ENCODE peak calls at places on chromosome 1, in eight cellular contexts. I is left lung, X is kidney tubule cell, G is KBM-7, P is NCI-H774, C is K562, V is RCC 7860, N is astrocyte of the spinal cord. H is an unnamed sample.

GRCh38 chr1:230047114-230047865 is 19.7 kb upstream of the GALNT2 start:
- DNase-seq in I (no peak), N (no peak), X (peak; percentile 59), C (no peak), P (no peak), V (no peak), G (no peak), H (no peak)

GRCh38 chr1:223832637-223832943 is 13.2 kb downstream of the TP53BP2 start:
- DNase-seq in V (no peak), C (no peak), P (no peak), X (no peak), G (no peak), N (no peak), I (no peak), H (no peak)

GRCh38 chr1:3695326-3696217 is 43.3 kb downstream of the TP73 start:
- DNase-seq in P (no peak), C (peak; percentile 85), G (peak; percentile 64), I (no peak), N (no peak), X (peak; percentile 47), V (no peak), H (peak; percentile 14)

GRCh38 chr1:156643266-156644092 is 1.6 kb downstream of the BCAN start:
- DNase-seq in N (no peak), C (no peak), G (peak; percentile 83), I (no peak), X (no peak), V (no peak), P (no peak), H (no peak)

GRCh38 chr1:45458894-45459293 is 32.1 kb downstream of the TESK2 start:
- DNase-seq in G (no peak), V (no peak), N (no peak), I (no peak), C (no peak), P (no peak), X (no peak), H (no peak)

GRCh38 chr1:17211377-17211776 is 6.4 kb downstream of the PADI1 start:
- DNase-seq in P (no peak), I (no peak), N (no peak), G (no peak), V (no peak), C (no peak), X (no peak), H (no peak)

GRCh38 chr1:185315364-185316108 is 1.5 kb downstream of the IVNS1ABP start:
- DNase-seq in P (no peak), V (no peak), G (no peak), I (no peak), C (no peak), X (no peak), N (peak; percentile 22), H (peak; percentile 12)

GRCh38 chr1:227885135-227885647 is 62.5 kb downstream of the WNT9A start:
- DNase-seq in N (no peak), I (no peak), C (no peak), X (no peak), V (no peak), G (no peak), P (no peak), H (no peak)

GRCh38 chr1:220991959-220992704 is 112.9 kb downstream of the HLX start:
- DNase-seq in I (no peak), C (no peak), G (no peak), X (no peak), P (no peak), V (no peak), N (no peak), H (peak; percentile 76)

GRCh38 chr1:246753670-246754535 is 29.7 kb downstream of the SCCPDH start:
- DNase-seq in C (peak; percentile 70), G (peak; percentile 78), I (no peak), V (peak; percentile 52), X (peak; percentile 74), N (peak; percentile 38), P (no peak), H (peak; percentile 73)

GRCh38 chr1:168365719-168366474 is 85.2 kb downstream of the TBX19 start:
- DNase-seq in N (no peak), P (no peak), G (peak; percentile 20), X (peak; percentile 27), I (no peak), V (no peak), C (peak; percentile 71), H (no peak)

GRCh38 chr1:175154595-175155472 is 37.7 kb downstream of the KIAA0040 start:
- DNase-seq in P (peak; percentile 46), G (peak; percentile 80), I (peak; percentile 72), C (peak; percentile 80), X (peak; percentile 57), V (no peak), N (peak; percentile 46), H (peak; percentile 49)

GRCh38 chr1:108953452-108953851 is 9.8 kb downstream of the CLCC1 start:
- DNase-seq in I (no peak), X (no peak), C (no peak), N (no peak), P (no peak), G (no peak), V (no peak), H (no peak)

GRCh38 chr1:99970713-99971255 is 988 bp downstream of the SLC35A3 start:
- DNase-seq in X (peak; percentile 28), P (no peak), N (no peak), C (no peak), V (no peak), G (no peak), I (no peak), H (peak; percentile 17)

GRCh38 chr1:209931141-209931540 is 6.9 kb upstream of the SYT14 start:
- DNase-seq in C (no peak), G (peak; percentile 6), I (no peak), V (no peak), P (no peak), X (no peak), N (no peak), H (no peak)

GRCh38 chr1:168379110-168379860 is 98.6 kb downstream of the TBX19 start:
- DNase-seq in N (no peak), X (peak; percentile 57), C (no peak), G (no peak), V (peak; percentile 51), I (no peak), P (no peak), H (no peak)

GRCh38 chr1:56409112-56409691 is 170.2 kb downstream of the PLPP3 start:
- DNase-seq in G (peak; percentile 24), C (peak; percentile 14), V (no peak), N (no peak), X (peak; percentile 70), I (peak; percentile 53), P (no peak), H (no peak)

GRCh38 chr1:9845914-9846313 is 22.1 kb upstream of the CLSTN1 start:
- DNase-seq in I (peak; percentile 28), C (no peak), N (no peak), P (no peak), G (no peak), X (no peak), V (no peak), H (no peak)

GRCh38 chr1:84347547-84348239 is 46.2 kb downstream of the SAMD13 start:
- DNase-seq in P (no peak), I (no peak), X (no peak), V (no peak), C (no peak), G (no peak), N (peak; percentile 8), H (peak; percentile 4)

GRCh38 chr1:244545511-244545910 is 84.4 kb downstream of the CATSPERE start:
- DNase-seq in X (no peak), G (no peak), N (no peak), V (no peak), C (no peak), P (no peak), I (no peak), H (peak; percentile 51)

GRCh38 chr1:40450491-40451237 is 388 bp downstream of the ZFP69B start:
- DNase-seq in X (peak; percentile 64), G (peak; percentile 11), N (peak; percentile 76), C (peak; percentile 71), P (no peak), I (peak; percentile 36), V (peak; percentile 59), H (peak; percentile 48)

GRCh38 chr1:156638596-156638995 is 3.3 kb upstream of the BCAN start:
- DNase-seq in G (no peak), I (no peak), X (no peak), V (no peak), N (no peak), P (no peak), C (no peak), H (no peak)

GRCh38 chr1:219109424-219110018 is 64.2 kb upstream of the LYPLAL1 start:
- DNase-seq in G (no peak), P (no peak), N (no peak), C (no peak), V (no peak), I (no peak), X (no peak), H (no peak)

GRCh38 chr1:221574529-221574928 is 167.4 kb downstream of the DUSP10 start:
- DNase-seq in X (peak; percentile 19), V (no peak), N (peak; percentile 5), P (no peak), G (no peak), C (no peak), I (no peak), H (no peak)

GRCh38 chr1:46198026-46198826 is at the start of gene POMGNT1:
- DNase-seq in G (peak; percentile 66), C (peak; percentile 97), X (peak; percentile 84), V (peak; percentile 52), I (peak; percentile 51), N (peak; percentile 47), P (peak; percentile 79), H (peak; percentile 37)

GRCh38 chr1:6177681-6178380 is 2.3 kb downstream of the CHD5 start:
- DNase-seq in I (no peak), X (no peak), P (no peak), G (no peak), V (no peak), C (no peak), N (no peak), H (no peak)